ENCODE peak calls at places on chromosomes 16 and 17, in four cellular contexts. D, R, P and K are unnamed samples.

GRCh38 chr16:54027126-54027922 is 259.3 kb downstream of the IRX3 start:
- DNase-seq in D (peak; percentile 45), R (no peak), P (no peak), K (no peak)

GRCh38 chr17:18041776-18042175 is 2.6 kb downstream of the GID4 start:
- DNase-seq in D (peak; percentile 29), R (no peak), P (no peak), K (no peak)

GRCh38 chr16:11100239-11100750 is 155.7 kb downstream of the SOCS1 start:
- DNase-seq in D (peak; percentile 86), R (no peak), P (no peak), K (no peak)

GRCh38 chr17:47423406-47424295 is 99.9 kb downstream of the EFCAB13 start:
- DNase-seq in D (peak; percentile 10), R (no peak), P (peak; percentile 22), K (no peak)

GRCh38 chr17:19728114-19728495 is 11.7 kb upstream of the SLC47A2 start:
- DNase-seq in D (peak; percentile 54), R (peak; percentile 13), P (no peak), K (peak; percentile 70)

GRCh38 chr16:4461250-4462085 is 13.0 kb downstream of the NMRAL1 start:
- DNase-seq in D (no peak), R (no peak), P (no peak), K (no peak)

GRCh38 chr17:79813826-79814623 is 17.1 kb upstream of the CBX8 start:
- DNase-seq in D (no peak), R (no peak), P (no peak), K (no peak)

GRCh38 chr17:81012574-81013447 is 21.2 kb downstream of the CHMP6 start:
- DNase-seq in D (no peak), R (no peak), P (no peak), K (no peak)

GRCh38 chr17:7623661-7624060 is 4.0 kb downstream of the SAT2 start:
- DNase-seq in D (no peak), R (no peak), P (no peak), K (no peak)

GRCh38 chr17:8630802-8631553 is 453 bp upstream of the MYH10 start:
- DNase-seq in D (peak; percentile 99), R (peak; percentile 95), P (peak; percentile 82), K (peak; percentile 95)